ENCODE peak calls at places on chromosomes 7 and 10, in six cellular contexts. H is stimulated activated CD4-positive, alpha-beta T cell treated with anti-CD3 and anti-CD28 coated beads, Interleukin-1b, Interleukin-23, amount 100 ng/mL, for 1 hour; D is fibroblast of the conjunctiva; Y is uterus; O is astrocyte of the spinal cord; U is Ammon's horn. Z is an unnamed sample.

GRCh38 chr7:157900011-157900410 is 563.2 kb downstream of the DNAJB6 start:
- DNase-seq in O (no peak), Y (no peak), U (no peak), H (no peak), D (no peak), Z (no peak)

GRCh38 chr10:34299105-34299611 is 515.9 kb downstream of the PARD3 start:
- DNase-seq in D (no peak), H (no peak), Y (no peak), O (peak), U (peak), Z (no peak)

GRCh38 chr7:26865094-26865388 is 651 bp upstream of the SKAP2 start:
- DNase-seq in O (no peak), H (no peak), Y (no peak), D (no peak), U (no peak), Z (peak)

GRCh38 chr7:78039791-78040776 is 241.5 kb downstream of the PHTF2 start:
- DNase-seq in U (no peak), H (no peak), Y (peak), D (no peak), O (no peak), Z (peak)

GRCh38 chr7:26648429-26649015 is 215.9 kb downstream of the SKAP2 start:
- DNase-seq in Y (no peak), O (peak), H (no peak), D (peak), U (no peak), Z (no peak)

GRCh38 chr10:30591249-30591670 is 38.3 kb downstream of the LYZL2 start:
- DNase-seq in O (peak), D (peak), Y (peak), U (peak), H (peak), Z (peak)

GRCh38 chr10:70575874-70576802 is 26.4 kb downstream of the PRF1 start:
- DNase-seq in O (peak), D (peak), H (no peak), U (peak), Y (no peak), Z (peak)

GRCh38 chr7:98024075-98024474 is 34.1 kb upstream of the OCM2 start:
- DNase-seq in Y (no peak), O (no peak), U (no peak), D (no peak), H (no peak), Z (no peak)

GRCh38 chr10:115250784-115251183 is 157.6 kb downstream of the ATRNL1 start:
- DNase-seq in U (no peak), O (no peak), Y (no peak), H (no peak), D (no peak), Z (no peak)

GRCh38 chr10:59175538-59176240 is 754 bp upstream of the PHYHIPL start:
- DNase-seq in D (no peak), O (no peak), H (no peak), Y (no peak), U (peak), Z (no peak)

GRCh38 chr7:3893151-3893788 is 592.2 kb downstream of the SDK1 start:
- DNase-seq in H (no peak), U (no peak), O (no peak), D (no peak), Y (no peak), Z (no peak)

GRCh38 chr10:86357676-86358075 is 8.9 kb downstream of the GRID1 start:
- DNase-seq in D (no peak), U (no peak), H (no peak), O (no peak), Y (no peak), Z (no peak)

GRCh38 chr7:83934118-83934734 is 260.4 kb downstream of the SEMA3A start:
- DNase-seq in Y (no peak), O (peak), U (no peak), D (no peak), H (no peak), Z (no peak)

GRCh38 chr10:50540069-50540825 is 83.5 kb downstream of the SGMS1 start:
- DNase-seq in D (no peak), O (no peak), H (no peak), U (no peak), Y (no peak), Z (no peak)

GRCh38 chr10:7945025-7945424 is 109.5 kb upstream of the GATA3 start:
- DNase-seq in O (no peak), H (no peak), D (no peak), U (no peak), Y (no peak), Z (no peak)

GRCh38 chr10:31942892-31943291 is 14.3 kb upstream of the ARHGAP12 start:
- DNase-seq in D (no peak), H (no peak), U (no peak), Y (no peak), O (no peak), Z (no peak)

GRCh38 chr7:79064187-79064823 is 389.2 kb downstream of the MAGI2 start:
- DNase-seq in H (no peak), D (no peak), U (no peak), Y (no peak), O (peak), Z (no peak)

GRCh38 chr10:71771821-71772617 is 1.3 kb downstream of the VSIR start:
- DNase-seq in D (peak), O (peak), Y (peak), U (no peak), H (peak), Z (peak)

GRCh38 chr10:49112098-49112497 is 3.2 kb downstream of the VSTM4 start:
- DNase-seq in H (no peak), O (no peak), U (no peak), Y (no peak), D (no peak), Z (no peak)